ENCODE peak calls at places on chromosomes 4 and X, in eight cellular contexts. One of them, this sample, is unnamed.

GRCh38 chrX:78548012-78548411 is 111.1 kb downstream of the RTL3 start:
- DNase-seq in WERI-Rb-1: no peak
- DNase-seq in K562: no peak
- DNase-seq in cardiac fibroblast: no peak
- DNase-seq in cardiac muscle cell: no peak
- DNase-seq in foreskin fibroblast: peak
- DNase-seq in transverse colon: no peak
- DNase-seq in endodermal cell: no peak
- DNase-seq in this sample: peak

GRCh38 chr4:4394644-4395043 is 7.7 kb downstream of the NSG1 start:
- DNase-seq in WERI-Rb-1: no peak
- DNase-seq in K562: no peak
- DNase-seq in cardiac fibroblast: peak
- DNase-seq in cardiac muscle cell: peak
- DNase-seq in foreskin fibroblast: no peak
- DNase-seq in transverse colon: no peak
- DNase-seq in endodermal cell: peak
- DNase-seq in this sample: peak

GRCh38 chrX:130566028-130566683 is 164.4 kb downstream of the RBMX2 start:
- DNase-seq in WERI-Rb-1: no peak
- DNase-seq in K562: no peak
- DNase-seq in cardiac fibroblast: no peak
- DNase-seq in cardiac muscle cell: no peak
- DNase-seq in foreskin fibroblast: no peak
- DNase-seq in transverse colon: no peak
- DNase-seq in endodermal cell: peak
- DNase-seq in this sample: no peak

GRCh38 chr4:6674500-6675149 is 19.1 kb upstream of the S100P start:
- DNase-seq in WERI-Rb-1: peak
- DNase-seq in K562: peak
- DNase-seq in cardiac fibroblast: peak
- DNase-seq in cardiac muscle cell: peak
- DNase-seq in foreskin fibroblast: peak
- DNase-seq in transverse colon: peak
- DNase-seq in endodermal cell: peak
- DNase-seq in this sample: peak

GRCh38 chr4:16026155-16026761 is 57.6 kb downstream of the PROM1 start:
- DNase-seq in WERI-Rb-1: no peak
- DNase-seq in K562: peak
- DNase-seq in cardiac fibroblast: peak
- DNase-seq in cardiac muscle cell: peak
- DNase-seq in foreskin fibroblast: peak
- DNase-seq in transverse colon: no peak
- DNase-seq in endodermal cell: no peak
- DNase-seq in this sample: peak

GRCh38 chrX:32483534-32484136 is 727.7 kb downstream of the DMD start:
- DNase-seq in WERI-Rb-1: no peak
- DNase-seq in K562: no peak
- DNase-seq in cardiac fibroblast: peak
- DNase-seq in cardiac muscle cell: no peak
- DNase-seq in foreskin fibroblast: no peak
- DNase-seq in transverse colon: no peak
- DNase-seq in endodermal cell: no peak
- DNase-seq in this sample: peak

GRCh38 chr4:137660211-137660610 is 127.9 kb upstream of the PCDH18 start:
- DNase-seq in WERI-Rb-1: no peak
- DNase-seq in K562: no peak
- DNase-seq in cardiac fibroblast: peak
- DNase-seq in cardiac muscle cell: no peak
- DNase-seq in foreskin fibroblast: peak
- DNase-seq in transverse colon: no peak
- DNase-seq in endodermal cell: no peak
- DNase-seq in this sample: peak

GRCh38 chrX:44514272-44514671 is 28.4 kb downstream of the FUNDC1 start:
- DNase-seq in WERI-Rb-1: no peak
- DNase-seq in K562: peak
- DNase-seq in cardiac fibroblast: no peak
- DNase-seq in cardiac muscle cell: no peak
- DNase-seq in foreskin fibroblast: no peak
- DNase-seq in transverse colon: no peak
- DNase-seq in endodermal cell: no peak
- DNase-seq in this sample: no peak

GRCh38 chr4:147899512-147899911 is 167.6 kb downstream of the ARHGAP10 start:
- DNase-seq in WERI-Rb-1: no peak
- DNase-seq in K562: no peak
- DNase-seq in cardiac fibroblast: peak
- DNase-seq in cardiac muscle cell: peak
- DNase-seq in foreskin fibroblast: peak
- DNase-seq in transverse colon: no peak
- DNase-seq in endodermal cell: no peak
- DNase-seq in this sample: peak

GRCh38 chr4:35151816-35152572 is 1092.3 kb downstream of the ARAP2 start:
- DNase-seq in WERI-Rb-1: peak
- DNase-seq in K562: peak
- DNase-seq in cardiac fibroblast: no peak
- DNase-seq in cardiac muscle cell: no peak
- DNase-seq in foreskin fibroblast: no peak
- DNase-seq in transverse colon: no peak
- DNase-seq in endodermal cell: peak
- DNase-seq in this sample: no peak
- TF ChIP-seq CTCF in WERI-Rb-1: peak
- TF ChIP-seq CTCF in K562: peak
- TF ChIP-seq CTCF in cardiac fibroblast: no peak
- TF ChIP-seq CTCF in cardiac muscle cell: no peak
- TF ChIP-seq CTCF in foreskin fibroblast: peak
- TF ChIP-seq CTCF in transverse colon: no peak
- TF ChIP-seq CTCF in endodermal cell: peak
- TF ChIP-seq CTCF in this sample: peak

DNA sequence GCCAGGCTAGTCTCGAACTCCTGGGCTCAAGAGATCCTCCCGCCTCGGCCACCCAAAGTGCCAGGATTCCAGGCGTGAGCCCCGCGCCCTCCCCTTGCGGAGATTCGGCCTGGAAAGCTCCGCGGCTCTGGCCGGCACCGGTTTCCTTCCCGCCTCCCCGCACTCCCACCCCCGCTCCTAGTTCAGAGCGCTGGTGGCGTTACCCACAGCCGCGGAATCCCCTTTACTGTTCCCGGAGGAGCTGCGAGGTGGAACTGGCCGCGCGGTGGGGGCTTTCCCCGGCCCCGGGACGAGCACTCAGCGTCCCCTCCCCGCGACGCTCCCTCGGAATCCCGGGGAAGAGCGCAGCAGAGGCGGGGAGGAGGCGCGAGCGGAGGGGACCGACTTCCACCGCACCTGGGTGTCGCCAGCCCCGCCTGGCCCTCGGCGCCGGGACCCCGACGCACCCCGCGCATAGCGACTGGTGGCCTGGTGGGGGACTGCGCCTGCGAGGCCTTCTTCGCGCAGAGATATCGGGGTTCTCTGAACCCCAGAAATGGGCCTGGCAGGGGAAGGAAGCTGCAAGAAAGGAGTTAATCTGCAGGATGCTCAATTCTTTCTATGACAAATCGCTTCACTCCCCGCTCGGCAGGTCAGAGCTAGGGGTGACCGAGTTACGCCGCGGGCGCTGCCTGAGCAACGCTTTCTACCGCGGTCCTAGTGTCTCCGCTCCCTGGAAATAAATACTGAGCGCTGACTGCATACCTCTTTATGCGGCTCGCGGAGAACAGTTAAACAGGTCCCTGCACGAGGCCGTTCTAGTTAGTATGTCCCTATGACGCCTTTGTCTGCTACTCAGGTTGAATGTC is 14.6 kb upstream of the SLC25A4 start:
- DNase-seq in WERI-Rb-1: no peak
- DNase-seq in K562: no peak
- DNase-seq in cardiac fibroblast: no peak
- DNase-seq in cardiac muscle cell: peak
- DNase-seq in foreskin fibroblast: peak
- DNase-seq in transverse colon: peak
- DNase-seq in endodermal cell: peak
- DNase-seq in this sample: peak
- H3K4me3 ChIP-seq in WERI-Rb-1: no peak
- H3K4me3 ChIP-seq in K562: no peak
- H3K4me3 ChIP-seq in cardiac fibroblast: peak
- H3K4me3 ChIP-seq in cardiac muscle cell: peak
- H3K4me3 ChIP-seq in foreskin fibroblast: peak
- H3K4me3 ChIP-seq in transverse colon: peak
- H3K4me3 ChIP-seq in endodermal cell: peak
- H3K4me3 ChIP-seq in this sample: peak

GRCh38 chr4:54840430-54840829 is 182.7 kb downstream of the KIT start:
- DNase-seq in WERI-Rb-1: no peak
- DNase-seq in K562: no peak
- DNase-seq in cardiac fibroblast: no peak
- DNase-seq in cardiac muscle cell: no peak
- DNase-seq in foreskin fibroblast: no peak
- DNase-seq in transverse colon: no peak
- DNase-seq in endodermal cell: no peak
- DNase-seq in this sample: no peak

GRCh38 chr4:54843106-54843505 is 185.3 kb downstream of the KIT start:
- DNase-seq in WERI-Rb-1: no peak
- DNase-seq in K562: no peak
- DNase-seq in cardiac fibroblast: no peak
- DNase-seq in cardiac muscle cell: no peak
- DNase-seq in foreskin fibroblast: no peak
- DNase-seq in transverse colon: no peak
- DNase-seq in endodermal cell: no peak
- DNase-seq in this sample: no peak

GRCh38 chr4:54843946-54844345 is 186.2 kb downstream of the KIT start:
- DNase-seq in WERI-Rb-1: no peak
- DNase-seq in K562: no peak
- DNase-seq in cardiac fibroblast: no peak
- DNase-seq in cardiac muscle cell: no peak
- DNase-seq in foreskin fibroblast: no peak
- DNase-seq in transverse colon: no peak
- DNase-seq in endodermal cell: no peak
- DNase-seq in this sample: no peak

GRCh38 chr4:54842226-54843055 is 184.7 kb downstream of the KIT start:
- DNase-seq in WERI-Rb-1: no peak
- DNase-seq in K562: no peak
- DNase-seq in cardiac fibroblast: no peak
- DNase-seq in cardiac muscle cell: no peak
- DNase-seq in foreskin fibroblast: no peak
- DNase-seq in transverse colon: no peak
- DNase-seq in endodermal cell: no peak
- DNase-seq in this sample: no peak

DNA sequence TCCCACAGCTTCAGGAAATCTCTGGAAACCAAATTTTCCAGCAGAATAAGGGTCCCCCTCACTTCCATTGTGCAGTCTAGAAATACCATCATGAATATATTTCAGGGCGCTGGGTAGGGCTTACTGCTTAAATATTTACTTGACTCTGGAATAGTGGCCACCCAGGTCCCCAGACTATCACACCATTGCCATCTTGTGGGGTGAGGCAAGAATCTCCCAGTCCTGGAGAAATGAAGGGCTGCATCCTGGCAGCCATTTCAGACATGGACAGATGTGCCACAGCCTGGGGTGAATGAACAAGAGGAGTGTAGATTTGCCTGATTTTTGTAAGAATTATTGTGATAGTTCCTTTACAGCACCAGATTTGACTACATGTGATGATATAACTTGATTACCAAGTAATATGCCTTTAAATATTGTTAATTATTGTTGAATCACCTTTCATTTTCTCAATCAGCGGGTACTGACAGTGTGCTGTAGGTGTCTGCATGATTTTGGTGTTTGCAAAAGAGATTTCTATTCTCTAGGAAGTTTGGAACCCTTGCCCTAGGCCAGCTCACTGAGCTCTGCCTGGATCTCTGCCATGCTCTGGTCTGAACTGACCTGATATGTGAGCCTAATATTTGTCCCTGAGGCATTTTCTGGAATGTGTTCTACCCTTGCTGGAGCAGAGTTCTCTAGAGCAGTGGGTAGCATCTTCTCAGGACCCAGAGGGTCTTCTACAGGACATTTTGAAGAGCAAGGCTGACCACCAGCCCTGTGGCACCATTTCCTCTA is 183.4 kb downstream of the KIT start:
- DNase-seq in WERI-Rb-1: no peak
- DNase-seq in K562: peak
- DNase-seq in cardiac fibroblast: peak
- DNase-seq in cardiac muscle cell: peak
- DNase-seq in foreskin fibroblast: peak
- DNase-seq in transverse colon: peak
- DNase-seq in endodermal cell: no peak
- DNase-seq in this sample: peak
- TF ChIP-seq CTCF in WERI-Rb-1: no peak
- TF ChIP-seq CTCF in K562: peak
- TF ChIP-seq CTCF in cardiac fibroblast: peak
- TF ChIP-seq CTCF in cardiac muscle cell: no peak
- TF ChIP-seq CTCF in foreskin fibroblast: peak
- TF ChIP-seq CTCF in transverse colon: no peak
- TF ChIP-seq CTCF in endodermal cell: peak
- TF ChIP-seq CTCF in this sample: no peak

DNA sequence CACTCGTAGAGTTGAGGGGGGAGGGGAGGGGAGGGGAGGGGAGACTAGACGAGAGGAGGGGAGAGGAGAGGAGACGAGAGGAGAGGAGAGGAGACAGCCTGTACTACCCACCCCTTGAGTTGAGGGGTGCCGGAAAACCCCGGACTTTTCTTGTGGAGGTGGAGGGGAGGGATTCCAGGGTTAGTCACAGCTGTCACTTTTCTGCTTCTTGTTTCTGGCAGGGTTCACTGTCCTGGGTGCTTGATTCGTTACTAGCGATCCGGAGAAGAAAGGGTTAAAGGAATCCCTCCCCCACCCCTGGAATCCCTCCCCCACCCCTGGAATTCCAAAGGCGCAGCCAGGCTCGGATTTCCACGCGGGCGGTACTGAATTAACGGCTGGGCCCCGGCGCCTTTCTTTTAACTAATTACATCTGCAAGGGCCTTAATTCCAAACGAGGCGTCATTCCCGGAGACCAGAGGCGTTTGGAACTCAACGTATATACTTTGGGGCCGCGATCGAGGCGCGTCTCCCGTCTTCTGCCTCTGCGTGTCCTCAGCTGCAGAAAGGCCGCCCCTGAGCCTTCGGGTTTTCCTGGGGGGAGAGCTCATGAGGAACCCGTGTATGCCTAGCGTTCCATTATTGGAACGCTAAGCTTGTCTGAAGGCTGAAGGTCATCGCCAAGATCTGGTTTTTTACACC is 20.1 kb upstream of the CSF2RA start:
- DNase-seq in WERI-Rb-1: peak
- DNase-seq in K562: no peak
- DNase-seq in cardiac fibroblast: no peak
- DNase-seq in cardiac muscle cell: no peak
- DNase-seq in foreskin fibroblast: peak
- DNase-seq in transverse colon: no peak
- DNase-seq in endodermal cell: peak
- DNase-seq in this sample: no peak
- H3K4me3 ChIP-seq in WERI-Rb-1: peak
- H3K4me3 ChIP-seq in K562: no peak
- H3K4me3 ChIP-seq in cardiac fibroblast: no peak
- H3K4me3 ChIP-seq in cardiac muscle cell: peak
- H3K4me3 ChIP-seq in foreskin fibroblast: peak
- H3K4me3 ChIP-seq in transverse colon: peak
- H3K4me3 ChIP-seq in endodermal cell: peak
- H3K4me3 ChIP-seq in this sample: no peak

This sample was measured in fibroblast of pulmonary artery.